ENCODE peak calls at places on chromosomes 16 and 17, in eight cellular contexts. R is tibial nerve, A is bronchial epithelial cell, W is heart left ventricle, N is body of pancreas, Y is fibroblast of lung, U is transverse colon, K is GM12878. G is an unnamed sample. For H3K27me3, the result is how much of the 10 kb centered on the place peaks cover.

GRCh38 chr16:69097425-69097824 is 8.0 kb upstream of the HAS3 start:
- DNase-seq in U (no peak), A (peak), W (no peak), R (no peak), K (no peak), Y (no peak), N (no peak), G (no peak)

GRCh38 chr17:36213695-36214094 is 2.8 kb downstream of the CCL4L2 start:
- DNase-seq in U (no peak), R (no peak), Y (no peak), W (no peak), A (no peak), N (no peak), K (no peak), G (no peak)

GRCh38 chr17:27657620-27658019 is 26.6 kb downstream of the LGALS9 start:
- DNase-seq in N (no peak), R (no peak), K (no peak), Y (peak), U (no peak), A (peak), W (no peak), G (no peak)

GRCh38 chr17:64001763-64002529 is 3.8 kb downstream of the PRR29 start:
- DNase-seq in N (no peak), Y (no peak), K (no peak), U (no peak), W (peak), R (no peak), A (peak), G (no peak)

GRCh38 chr17:76141212-76142043 is at the start of gene FOXJ1:
- DNase-seq in U (peak), A (peak), R (peak), K (peak), N (peak), W (peak), Y (peak), G (peak)

GRCh38 chr17:14997290-14997689 is 267.8 kb downstream of the PMP22 start:
- DNase-seq in U (no peak), N (no peak), R (no peak), Y (no peak), W (no peak), A (no peak), K (no peak), G (no peak)

GRCh38 chr17:62967111-62967449 is 1.0 kb downstream of the TANC2 start:
- DNase-seq in U (no peak), Y (no peak), W (no peak), N (no peak), R (no peak), A (no peak), K (no peak), G (no peak)

GRCh38 chr16:24504467-24505345 is 34.7 kb upstream of the RBBP6 start:
- DNase-seq in Y (peak), U (peak), A (peak), N (peak), R (peak), W (peak), K (peak), G (peak)

GRCh38 chr16:50666658-50667496 is 14.2 kb downstream of the SNX20 start:
- DNase-seq in W (no peak), R (no peak), N (no peak), K (peak), A (no peak), U (no peak), Y (no peak), G (no peak)

GRCh38 chr17:70080541-70081347 is 5.7 kb downstream of the KCNJ16 start:
- DNase-seq in K (no peak), Y (peak), R (peak), N (no peak), U (no peak), A (no peak), W (no peak), G (no peak)

GRCh38 chr17:50331085-50331791 is 14.7 kb upstream of the XYLT2 start:
- DNase-seq in K (no peak), U (no peak), R (no peak), A (peak), Y (peak), N (no peak), W (no peak), G (no peak)

GRCh38 chr17:51152766-51153209 is 571 bp upstream of the NME1 start:
- DNase-seq in R (no peak), W (no peak), A (peak), Y (peak), N (no peak), K (no peak), U (no peak), G (no peak)

GRCh38 chr16:81315271-81316175 is 761 bp downstream of the GAN start:
- DNase-seq in R (peak), U (peak), A (peak), Y (peak), W (peak), K (no peak), N (peak), G (peak)

GRCh38 chr17:36731091-36731490 is 129.7 kb downstream of the MRM1 start:
- DNase-seq in A (no peak), Y (no peak), R (no peak), W (no peak), K (no peak), U (peak), N (no peak), G (no peak)

GRCh38 chr17:27947005-27947406 is 53.8 kb upstream of the LYRM9 start:
- DNase-seq in W (no peak), A (no peak), U (no peak), R (no peak), N (no peak), Y (no peak), K (no peak), G (no peak)

GRCh38 chr17:81412490-81413093 is 17.3 kb downstream of the BAHCC1 start:
- DNase-seq in U (no peak), K (no peak), A (peak), N (no peak), R (no peak), Y (no peak), W (peak), G (no peak)

GRCh38 chr16:30924797-30925645 is 1.6 kb downstream of the FBXL19 start:
- DNase-seq in K (no peak), Y (no peak), R (no peak), W (no peak), A (no peak), N (no peak), U (peak), G (no peak)

GRCh38 chr16:65600629-65601028 is 478.8 kb upstream of the CDH11 start:
- DNase-seq in W (no peak), Y (no peak), K (no peak), R (no peak), A (peak), U (no peak), N (no peak), G (no peak)

DNA sequence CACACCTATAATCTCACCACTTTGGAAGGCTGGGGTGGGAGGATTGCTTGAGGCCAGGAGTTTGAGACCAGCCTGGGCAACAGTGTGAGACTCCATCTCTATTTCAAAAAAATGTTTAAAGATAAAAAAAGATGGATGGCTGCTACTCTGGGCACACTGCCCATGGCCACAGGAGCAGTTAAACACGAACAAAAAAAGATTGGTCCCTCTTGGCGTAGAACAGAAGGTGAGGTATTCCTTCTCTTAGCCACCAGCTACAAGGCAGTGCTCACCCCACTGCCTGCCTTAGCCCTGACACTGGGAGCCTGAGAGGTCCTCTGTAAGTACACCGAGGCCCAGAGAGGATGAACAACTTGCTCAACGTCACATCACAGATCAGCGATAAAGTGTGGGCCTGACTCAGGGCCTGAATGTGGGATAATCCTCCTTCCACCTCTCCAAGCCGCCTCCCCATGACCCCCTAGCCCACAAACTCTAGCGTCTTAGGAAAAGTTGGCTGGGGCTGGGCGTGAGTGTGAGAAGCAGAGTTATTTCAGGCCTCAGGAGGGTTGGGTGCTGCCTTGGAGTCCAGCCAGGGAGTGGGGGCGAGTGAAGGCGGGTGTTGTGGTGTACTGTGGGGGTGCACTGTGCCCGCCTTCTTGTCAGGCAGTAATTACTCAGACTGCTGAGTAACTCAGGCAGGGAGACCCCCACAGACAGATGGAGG is 2.3 kb upstream of the DPH1 start:
- DNase-seq in U (no peak), A (no peak), K (no peak), Y (no peak), N (no peak), W (no peak), R (no peak), G (no peak)
- H3K27me3 ChIP-seq in U (half or more), A (under half), K (under half), Y (under half), N (under half), W (under half), R (half or more), G (under half)

DNA sequence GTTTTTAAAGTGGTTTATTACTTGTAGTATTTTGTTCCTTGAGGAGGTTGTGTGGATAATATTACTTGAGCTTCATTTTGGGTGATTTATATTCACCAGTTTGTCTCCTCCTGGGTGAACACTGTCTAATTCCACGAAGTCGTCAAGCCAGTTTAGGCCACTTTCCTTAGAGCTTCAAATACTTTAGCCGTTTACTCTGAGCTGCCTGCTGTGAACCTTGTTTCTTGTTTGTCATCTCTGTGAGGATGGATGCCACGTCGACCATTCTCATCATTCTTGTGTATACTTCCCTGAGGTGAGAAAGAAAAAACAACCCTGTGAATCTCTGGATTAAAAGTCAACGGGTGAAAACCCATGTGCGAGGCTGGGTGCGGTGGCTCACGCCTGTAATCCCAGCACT is 9.0 kb downstream of the KRT24 start:
- DNase-seq in U (no peak), R (no peak), N (no peak), Y (no peak), K (no peak), W (no peak), A (no peak), G (no peak)
- H3K27me3 ChIP-seq in U (under half), R (under half), N (under half), Y (under half), K (under half), W (under half), A (under half), G (half or more)

DNA sequence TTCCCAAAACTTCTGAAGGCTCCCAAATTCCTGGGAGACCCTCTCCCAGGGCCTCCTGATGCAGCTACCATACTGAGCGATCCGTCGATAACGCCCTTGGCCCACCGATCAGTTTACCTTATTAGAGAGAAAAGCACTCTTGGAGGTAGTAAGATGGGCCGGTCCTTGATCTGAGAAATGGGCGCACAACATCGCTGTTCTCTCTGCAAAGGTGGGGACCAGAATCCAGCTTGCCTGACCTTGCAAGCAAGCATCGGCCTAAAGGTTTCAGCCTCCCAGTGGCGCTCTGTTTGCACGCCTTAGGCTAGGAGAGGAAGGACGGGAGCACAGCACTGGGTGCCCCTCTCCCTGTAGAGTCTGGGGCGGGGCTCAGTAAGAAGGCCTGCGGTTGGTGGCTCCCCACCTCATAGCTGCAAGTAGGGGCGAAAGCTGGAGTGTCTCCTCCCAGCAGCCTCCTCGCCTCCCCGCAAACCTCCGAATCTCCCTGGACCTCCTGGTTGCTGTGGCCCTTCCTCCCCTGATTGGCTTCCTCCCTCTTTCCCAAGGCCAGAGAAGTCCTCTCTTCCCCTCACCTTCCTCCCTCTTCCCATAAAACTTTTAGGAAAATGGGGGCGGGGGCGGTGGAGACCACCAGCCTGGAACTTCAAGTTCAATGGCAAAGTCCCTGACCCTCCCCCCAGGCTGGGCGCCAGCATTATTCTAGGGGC is at the start of gene PRAC1:
- DNase-seq in R (no peak), K (no peak), Y (no peak), U (no peak), W (no peak), N (no peak), A (no peak), G (no peak)
- H3K27me3 ChIP-seq in R (half or more), K (under half), Y (half or more), U (half or more), W (half or more), N (under half), A (half or more), G (half or more)

GRCh38 chr17:79668344-79669250 is 57.7 kb upstream of the RBFOX3 start:
- DNase-seq in N (no peak), W (no peak), R (no peak), Y (no peak), U (no peak), K (no peak), A (no peak), G (peak)

GRCh38 chr17:79667746-79668145 is 56.9 kb upstream of the RBFOX3 start:
- DNase-seq in A (no peak), Y (no peak), K (no peak), N (no peak), W (no peak), R (no peak), U (no peak), G (peak)

GRCh38 chr17:79666111-79666510 is 55.3 kb upstream of the RBFOX3 start:
- DNase-seq in K (no peak), R (no peak), A (no peak), Y (no peak), N (no peak), W (no peak), U (no peak), G (peak)

GRCh38 chr17:79667121-79667715 is 56.4 kb upstream of the RBFOX3 start:
- DNase-seq in K (no peak), N (no peak), Y (no peak), W (no peak), R (no peak), U (no peak), A (no peak), G (peak)

DNA sequence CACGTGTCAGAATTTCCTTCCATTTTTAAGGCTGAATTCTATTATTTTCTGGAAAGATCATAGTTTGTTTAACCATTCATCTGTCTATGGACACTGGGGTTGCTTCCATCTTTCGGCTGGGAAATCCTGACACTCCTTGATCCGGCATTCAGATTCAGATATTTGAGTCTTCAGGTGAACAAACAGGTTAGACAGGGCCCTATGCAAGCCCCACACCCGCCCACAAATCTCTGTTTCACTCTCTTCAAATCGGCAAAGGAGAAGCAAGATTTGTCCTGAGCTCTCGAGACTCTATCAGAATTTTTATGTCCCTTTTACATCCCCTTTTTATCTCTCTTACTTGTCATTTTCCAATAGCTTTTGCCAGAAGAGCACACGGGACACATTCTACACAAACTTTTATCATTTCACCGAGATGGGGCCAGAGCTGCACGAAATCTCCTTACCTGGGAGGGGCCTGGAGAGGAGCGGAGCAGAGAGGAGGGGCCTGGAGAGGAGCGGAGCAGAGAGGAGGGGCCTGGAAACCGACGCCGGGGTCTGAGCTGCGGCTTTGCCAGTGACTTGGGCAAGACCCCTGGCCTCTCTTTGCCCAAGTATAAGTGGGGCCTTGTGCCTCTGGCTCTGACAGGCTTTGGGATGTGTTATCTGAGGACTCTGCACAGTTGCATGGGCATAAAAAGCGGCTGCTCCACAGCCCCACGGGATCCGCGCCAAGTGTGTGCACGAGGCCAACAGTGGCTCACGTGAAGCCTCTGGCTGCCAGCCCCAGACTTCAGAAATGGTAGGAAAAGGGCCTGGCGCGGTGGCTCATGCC is 54.3 kb upstream of the RBFOX3 start:
- DNase-seq in A (peak), U (peak), N (peak), W (peak), K (no peak), Y (peak), R (peak), G (peak)
- H3K27me3 ChIP-seq in A (under half), U (under half), N (under half), W (under half), K (under half), Y (under half), R (under half), G (under half)

GRCh38 chr17:77951123-77951522 is 7.4 kb upstream of the TNRC6C start:
- DNase-seq in U (no peak), K (no peak), R (no peak), W (no peak), A (no peak), N (no peak), Y (no peak), G (no peak)

GRCh38 chr17:77944390-77945222 is 13.9 kb upstream of the TNRC6C start:
- DNase-seq in Y (no peak), W (no peak), U (no peak), K (no peak), R (peak), N (no peak), A (no peak), G (no peak)

GRCh38 chr17:77952368-77952767 is 6.1 kb upstream of the TNRC6C start:
- DNase-seq in W (no peak), N (no peak), U (no peak), Y (no peak), K (no peak), R (no peak), A (no peak), G (no peak)

GRCh38 chr17:77946900-77947643 is 11.4 kb upstream of the TNRC6C start:
- DNase-seq in N (no peak), K (no peak), Y (no peak), U (no peak), W (no peak), R (no peak), A (no peak), G (no peak)

GRCh38 chr17:77948690-77949114 is 9.8 kb upstream of the TNRC6C start:
- DNase-seq in R (peak), U (no peak), A (peak), W (no peak), Y (peak), N (no peak), K (no peak), G (peak)
- H3K27me3 ChIP-seq in R (under half), U (under half), A (under half), W (under half), Y (under half), N (under half), K (under half), G (under half)

GRCh38 chr17:55264273-55264639 is 504 bp upstream of the HLF start:
- DNase-seq in U (no peak), W (no peak), K (no peak), A (no peak), N (no peak), R (no peak), Y (no peak), G (peak)

GRCh38 chr17:55258578-55259135 is 6.1 kb upstream of the HLF start:
- DNase-seq in W (no peak), Y (no peak), A (no peak), R (no peak), K (no peak), U (no peak), N (no peak), G (no peak)

GRCh38 chr17:55259684-55260111 is 5.1 kb upstream of the HLF start:
- DNase-seq in U (no peak), A (no peak), K (no peak), Y (no peak), W (no peak), R (no peak), N (no peak), G (no peak)

GRCh38 chr17:55263565-55264272 is 1.0 kb upstream of the HLF start:
- DNase-seq in N (no peak), U (no peak), Y (no peak), K (no peak), R (no peak), A (no peak), W (no peak), G (no peak)

GRCh38 chr17:55261311-55261710 is 3.4 kb upstream of the HLF start:
- DNase-seq in R (no peak), N (no peak), K (no peak), Y (no peak), W (no peak), U (no peak), A (no peak), G (no peak)
- H3K27me3 ChIP-seq in R (under half), N (under half), K (under half), Y (under half), W (under half), U (half or more), A (under half), G (under half)

GRCh38 chr16:11045441-11045840 is 101.1 kb downstream of the CLEC16A start:
- DNase-seq in Y (no peak), U (no peak), N (no peak), K (no peak), W (no peak), A (no peak), R (no peak), G (no peak)
- H3K27me3 ChIP-seq in Y (under half), U (under half), N (under half), K (under half), W (under half), A (under half), R (under half), G (under half)

GRCh38 chr16:83552930-83553329 is 254.8 kb upstream of the HSBP1 start:
- DNase-seq in K (no peak), N (no peak), A (no peak), W (no peak), U (no peak), R (no peak), Y (no peak), G (no peak)

GRCh38 chr16:83554096-83554495 is 253.7 kb upstream of the HSBP1 start:
- DNase-seq in N (no peak), Y (no peak), U (no peak), W (no peak), R (no peak), A (no peak), K (no peak), G (no peak)

GRCh38 chr16:83549836-83550569 is 257.8 kb upstream of the HSBP1 start:
- DNase-seq in U (no peak), R (no peak), K (no peak), A (no peak), N (no peak), W (no peak), Y (no peak), G (peak)

DNA sequence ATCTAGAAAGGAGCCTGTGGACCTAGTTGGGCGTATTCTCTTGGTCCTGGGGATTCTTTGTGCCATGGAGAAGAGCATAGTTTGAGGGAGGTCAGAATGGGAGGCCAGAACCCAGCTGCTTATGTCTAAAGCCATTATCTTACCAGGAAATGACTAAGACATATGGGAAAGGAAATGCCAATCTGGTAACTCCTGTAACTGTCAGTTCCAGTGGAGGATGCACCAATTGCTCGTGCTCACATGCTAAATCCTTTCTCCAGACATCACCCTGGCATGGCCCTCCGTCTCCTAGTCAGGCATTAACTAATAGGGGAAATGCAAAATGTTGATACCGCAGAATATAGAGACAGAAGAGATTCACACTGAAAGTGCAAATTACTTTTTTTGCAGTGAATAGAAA is 255.6 kb upstream of the HSBP1 start:
- DNase-seq in W (no peak), N (no peak), K (no peak), Y (peak), U (no peak), R (no peak), A (peak), G (no peak)
- H3K27me3 ChIP-seq in W (under half), N (under half), K (under half), Y (under half), U (under half), R (under half), A (under half), G (under half)

GRCh38 chr17:72116692-72117469 is 3.9 kb upstream of the SOX9 start:
- DNase-seq in R (no peak), U (peak), K (no peak), A (no peak), Y (peak), N (peak), W (no peak), G (no peak)
- H3K27me3 ChIP-seq in R (half or more), U (half or more), K (under half), A (under half), Y (under half), N (under half), W (under half), G (half or more)

G was measured in WERI-Rb-1.